ENCODE peak calls at places on chromosomes 16 and 17, in four cellular contexts. One of them, this sample, is unnamed.

GRCh38 chr17:81576621-81577277 is 24.6 kb upstream of the FAAP100 start:
- DNase-seq in T-helper 1 cell: no peak
- DNase-seq in NCI-H1105: no peak
- DNase-seq in DMS153: no peak
- DNase-seq in this sample: no peak

GRCh38 chr17:29565643-29566472 is 979 bp downstream of the ABHD15 start:
- DNase-seq in NCI-H1105: peak
- DNase-seq in DMS153: peak
- DNase-seq in T-helper 1 cell: peak
- DNase-seq in this sample: peak

GRCh38 chr16:24853169-24853824 is 7.5 kb downstream of the SLC5A11 start:
- DNase-seq in NCI-H1105: no peak
- DNase-seq in DMS153: no peak
- DNase-seq in T-helper 1 cell: no peak
- DNase-seq in this sample: no peak

GRCh38 chr16:11781773-11782172 is 15.3 kb downstream of the ZC3H7A start:
- DNase-seq in NCI-H1105: peak
- DNase-seq in DMS153: peak
- DNase-seq in T-helper 1 cell: no peak
- DNase-seq in this sample: no peak

GRCh38 chr16:24668481-24669001 is 60.9 kb upstream of the TNRC6A start:
- DNase-seq in NCI-H1105: no peak
- DNase-seq in DMS153: no peak
- DNase-seq in T-helper 1 cell: peak
- DNase-seq in this sample: no peak

GRCh38 chr17:20116683-20117309 is 107.6 kb downstream of the SPECC1 start:
- DNase-seq in DMS153: no peak
- DNase-seq in T-helper 1 cell: peak
- DNase-seq in NCI-H1105: peak
- DNase-seq in this sample: peak

GRCh38 chr16:30893082-30893743 is 664 bp downstream of the BCL7C start:
- DNase-seq in T-helper 1 cell: no peak
- DNase-seq in NCI-H1105: no peak
- DNase-seq in DMS153: no peak
- DNase-seq in this sample: no peak

GRCh38 chr16:117381-118365 is 20.8 kb downstream of the NPRL3 start:
- DNase-seq in DMS153: peak
- DNase-seq in NCI-H1105: peak
- DNase-seq in T-helper 1 cell: peak
- DNase-seq in this sample: peak

GRCh38 chr17:41659813-41660212 is 28.9 kb upstream of the EIF1 start:
- DNase-seq in DMS153: no peak
- DNase-seq in NCI-H1105: no peak
- DNase-seq in T-helper 1 cell: no peak
- DNase-seq in this sample: no peak

GRCh38 chr17:65677932-65678331 is 116.5 kb upstream of the AXIN2 start:
- DNase-seq in T-helper 1 cell: no peak
- DNase-seq in NCI-H1105: no peak
- DNase-seq in DMS153: no peak
- DNase-seq in this sample: no peak

GRCh38 chr16:66603537-66604375 is 748 bp upstream of the CMTM3 start:
- DNase-seq in NCI-H1105: no peak
- DNase-seq in T-helper 1 cell: peak
- DNase-seq in DMS153: peak
- DNase-seq in this sample: peak

GRCh38 chr17:81409190-81409935 is 14.1 kb downstream of the BAHCC1 start:
- DNase-seq in T-helper 1 cell: no peak
- DNase-seq in DMS153: peak
- DNase-seq in NCI-H1105: peak
- DNase-seq in this sample: no peak

GRCh38 chr17:10745231-10745630 is 15.4 kb upstream of the TMEM220 start:
- DNase-seq in NCI-H1105: no peak
- DNase-seq in T-helper 1 cell: no peak
- DNase-seq in DMS153: no peak
- DNase-seq in this sample: no peak

GRCh38 chr17:67515490-67516088 is 138.5 kb downstream of the PITPNC1 start:
- DNase-seq in NCI-H1105: no peak
- DNase-seq in DMS153: no peak
- DNase-seq in T-helper 1 cell: no peak
- DNase-seq in this sample: no peak

GRCh38 chr17:27944546-27945332 is 51.6 kb upstream of the LYRM9 start:
- DNase-seq in NCI-H1105: no peak
- DNase-seq in T-helper 1 cell: no peak
- DNase-seq in DMS153: peak
- DNase-seq in this sample: no peak

GRCh38 chr17:64146418-64147109 is 16.6 kb upstream of the ERN1 start:
- DNase-seq in DMS153: peak
- DNase-seq in NCI-H1105: peak
- DNase-seq in T-helper 1 cell: peak
- DNase-seq in this sample: no peak

GRCh38 chr16:54734156-54734555 is 196.5 kb upstream of the IRX5 start:
- DNase-seq in T-helper 1 cell: no peak
- DNase-seq in NCI-H1105: no peak
- DNase-seq in DMS153: no peak
- DNase-seq in this sample: no peak

This sample was measured in osteocyte.